ENCODE peak calls at places on chromosomes 11 and 22, in five cellular contexts. A, I, M, F and Z are unnamed samples.

GRCh38 chr22:49214976-49215375 is 612.7 kb downstream of the BRD1 start:
- DNase-seq in I (no peak), F (peak; percentile 11), M (no peak), A (no peak), Z (no peak)

GRCh38 chr11:44938066-44938691 is 12.5 kb downstream of the TP53I11 start:
- DNase-seq in A (no peak), F (no peak), M (no peak), I (no peak), Z (no peak)

GRCh38 chr22:20904008-20904979 is 12.9 kb upstream of the CRKL start:
- DNase-seq in I (peak; percentile 99), A (peak; percentile 86), F (no peak), M (no peak), Z (no peak)

GRCh38 chr11:1307998-1308744 is 1.3 kb downstream of the TOLLIP start:
- DNase-seq in A (no peak), M (no peak), I (peak; percentile 59), F (peak; percentile 53), Z (no peak)

GRCh38 chr22:41699264-41700104 is at the start of gene MEI1:
- DNase-seq in A (peak; percentile 30), M (no peak), F (peak; percentile 90), I (peak; percentile 63), Z (peak; percentile 91)

GRCh38 chr11:69320756-69321741 is 27.1 kb downstream of the MYEOV start:
- DNase-seq in A (no peak), F (no peak), I (no peak), M (no peak), Z (no peak)

GRCh38 chr11:65132988-65133700 is 1.2 kb downstream of the SYVN1 start:
- DNase-seq in F (peak; percentile 89), A (no peak), I (peak; percentile 78), M (peak; percentile 34), Z (peak; percentile 80)

GRCh38 chr22:23113067-23113846 is 28.5 kb downstream of the RSPH14 start:
- DNase-seq in M (no peak), A (no peak), I (no peak), F (no peak), Z (no peak)

GRCh38 chr11:587978-588380 is 11.7 kb downstream of the PHRF1 start:
- DNase-seq in I (no peak), A (no peak), M (no peak), F (no peak), Z (peak; percentile 86)

GRCh38 chr22:44139773-44140172 is 41.0 kb upstream of the PARVG start:
- DNase-seq in I (no peak), A (no peak), M (no peak), F (peak; percentile 29), Z (no peak)

GRCh38 chr22:22507743-22508273 is 734 bp downstream of the ZNF280B start:
- DNase-seq in F (no peak), A (no peak), M (no peak), I (no peak), Z (peak; percentile 14)

GRCh38 chr11:74269161-74269809 is 42.2 kb downstream of the P4HA3 start:
- DNase-seq in F (no peak), I (peak; percentile 21), M (no peak), A (no peak), Z (peak; percentile 57)

GRCh38 chr22:17434856-17435255 is 65.6 kb downstream of the CECR2 start:
- DNase-seq in F (no peak), M (no peak), A (no peak), I (peak; percentile 74), Z (no peak)

GRCh38 chr11:118010738-118011461 is 24.7 kb downstream of the IL10RA start:
- DNase-seq in F (peak; percentile 52), A (no peak), I (no peak), M (no peak), Z (no peak)

GRCh38 chr11:64036081-64037026 is 623 bp downstream of the FLRT1 start:
- DNase-seq in A (no peak), F (no peak), I (peak; percentile 30), M (no peak), Z (peak; percentile 21)

GRCh38 chr11:61918251-61919112 is 1.1 kb upstream of the RAB3IL1 start:
- DNase-seq in M (no peak), A (no peak), F (no peak), I (no peak), Z (no peak)

GRCh38 chr22:31857247-31857646 is 87.1 kb upstream of the YWHAH start:
- DNase-seq in M (peak; percentile 41), I (peak; percentile 70), F (no peak), A (no peak), Z (no peak)

GRCh38 chr11:45414082-45414481 is 127.9 kb upstream of the SYT13 start:
- DNase-seq in F (no peak), I (no peak), M (no peak), A (no peak), Z (no peak)

GRCh38 chr22:49303061-49303735 is 524.5 kb downstream of the BRD1 start:
- DNase-seq in M (no peak), A (no peak), I (no peak), F (peak; percentile 11), Z (no peak)

GRCh38 chr11:118434553-118435232 is 1.6 kb upstream of the KMT2A start:
- DNase-seq in M (peak; percentile 50), I (peak; percentile 35), F (no peak), A (no peak), Z (peak; percentile 80)

GRCh38 chr22:24162377-24162927 is 18.8 kb upstream of the SUSD2 start:
- DNase-seq in M (no peak), F (no peak), I (no peak), A (no peak), Z (no peak)

GRCh38 chr11:121449123-121449522 is 3.0 kb upstream of the SORL1 start:
- DNase-seq in A (no peak), F (no peak), M (no peak), I (no peak), Z (no peak)

GRCh38 chr22:40653361-40653760 is 16.8 kb upstream of the MRTFA start:
- DNase-seq in M (no peak), I (no peak), A (no peak), F (no peak), Z (no peak)

GRCh38 chr22:30308518-30309230 is 18.1 kb downstream of the TBC1D10A start:
- DNase-seq in M (no peak), I (peak; percentile 78), A (no peak), F (no peak), Z (peak; percentile 79)

GRCh38 chr22:48959496-48959895 is 868.2 kb downstream of the BRD1 start:
- DNase-seq in F (peak; percentile 9), M (no peak), I (no peak), A (no peak), Z (no peak)

GRCh38 chr11:88188251-88189030 is 13.2 kb upstream of the RAB38 start:
- DNase-seq in M (no peak), I (no peak), F (no peak), A (no peak), Z (no peak)

GRCh38 chr22:42388130-42388797 is 43.9 kb downstream of the NFAM1 start:
- DNase-seq in F (no peak), A (no peak), M (no peak), I (peak; percentile 50), Z (no peak)

GRCh38 chr11:88367310-88367709 is 29.8 kb upstream of the CTSC start:
- DNase-seq in I (no peak), F (no peak), M (no peak), A (no peak), Z (peak; percentile 5)

GRCh38 chr11:73976451-73977151 is 6.0 kb downstream of the UCP2 start:
- DNase-seq in I (no peak), M (no peak), A (no peak), F (no peak), Z (no peak)

GRCh38 chr11:1387961-1388762 is 1.6 kb upstream of the BRSK2 start:
- DNase-seq in I (no peak), F (no peak), M (no peak), A (no peak), Z (peak; percentile 25)

GRCh38 chr11:128330203-128330602 is 257.2 kb downstream of the ETS1 start:
- DNase-seq in F (no peak), M (no peak), A (no peak), I (no peak), Z (no peak)

GRCh38 chr11:124535552-124536232 is 7.8 kb downstream of the OR8B12 start:
- DNase-seq in F (no peak), A (no peak), I (peak; percentile 35), M (no peak), Z (no peak)

GRCh38 chr11:65861165-65861505 is 902 bp downstream of the MUS81 start:
- DNase-seq in A (no peak), I (peak; percentile 28), M (no peak), F (no peak), Z (no peak)

GRCh38 chr11:73262851-73263495 is 9.2 kb upstream of the P2RY6 start:
- DNase-seq in I (peak; percentile 62), M (no peak), A (no peak), F (no peak), Z (no peak)

GRCh38 chr11:113384551-113384950 is 3.0 kb upstream of the ANKK1 start:
- DNase-seq in F (no peak), M (peak; percentile 45), A (peak; percentile 32), I (peak; percentile 100), Z (no peak)

GRCh38 chr11:63536669-63537292 is at the start of gene PLAAT4:
- DNase-seq in M (no peak), F (peak; percentile 54), A (peak; percentile 30), I (no peak), Z (no peak)

GRCh38 chr11:47981667-47982404 is 1.5 kb downstream of the PTPRJ start:
- DNase-seq in F (no peak), A (no peak), M (no peak), I (no peak), Z (peak; percentile 35)

DNA sequence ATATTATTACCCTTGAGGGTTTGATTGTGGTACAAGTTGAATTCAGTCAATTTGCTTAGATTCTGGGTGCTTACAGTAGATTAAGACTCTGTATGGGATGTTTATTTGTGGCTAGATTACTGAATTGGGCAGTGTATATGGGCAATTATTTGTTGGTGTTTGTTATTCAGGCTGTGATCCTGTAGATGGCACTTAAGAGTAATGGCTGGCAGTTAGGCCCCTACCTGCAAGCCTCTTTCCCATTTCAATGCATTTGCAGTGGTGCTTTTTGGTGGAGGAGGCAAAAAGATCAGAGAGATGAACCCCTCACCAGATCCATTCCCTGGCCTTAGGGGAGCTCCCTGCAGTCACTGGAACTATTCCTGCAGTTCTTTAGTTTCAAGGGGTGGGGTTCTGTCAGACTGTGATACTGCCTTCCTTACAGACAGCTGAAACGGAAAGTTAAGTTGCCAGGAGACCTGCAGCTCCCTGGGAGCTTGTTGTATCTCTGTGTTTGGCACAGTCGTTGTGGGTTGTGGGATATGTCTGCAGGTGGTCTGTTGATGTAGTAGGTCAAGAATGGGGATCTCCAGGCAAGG is 199.5 kb downstream of the AASDHPPT start:
- DNase-seq in A (peak; percentile 3), I (peak; percentile 52), M (no peak), F (no peak), Z (no peak)
- TF ChIP-seq CTCF in A (peak; percentile 42), I (peak; percentile 70), M (no peak), F (no peak), Z (no peak)

GRCh38 chr11:15489281-15489680 is 374.6 kb downstream of the INSC start:
- DNase-seq in F (no peak), M (no peak), A (no peak), I (no peak), Z (no peak)
- TF ChIP-seq CTCF in F (no peak), M (no peak), A (no peak), I (no peak), Z (no peak)

GRCh38 chr22:27740192-27740748 is 61.3 kb downstream of the MN1 start:
- DNase-seq in A (no peak), M (no peak), I (peak; percentile 74), F (no peak), Z (no peak)
- TF ChIP-seq CTCF in A (no peak), M (no peak), I (no peak), F (no peak), Z (no peak)

GRCh38 chr11:60251485-60252207 is 8.7 kb upstream of the MS4A4E start:
- DNase-seq in A (no peak), I (peak; percentile 44), F (no peak), M (no peak), Z (peak; percentile 32)
- TF ChIP-seq CTCF in A (peak; percentile 40), I (peak; percentile 56), F (no peak), M (no peak), Z (peak; percentile 58)